ENCODE peak calls at places on chromosome 2, in ten cellular contexts. D, C, K, V, Q, F, M, E, Z and O are unnamed samples.

GRCh38 chr2:129733041-129733440 is 246.4 kb upstream of the RAB6C start:
- DNase-seq in D (no peak), C (no peak), K (no peak), V (no peak), Q (no peak), F (no peak), M (no peak), E (no peak), Z (no peak), O (no peak)

GRCh38 chr2:220144411-220144810 is 517.0 kb downstream of the SLC4A3 start:
- DNase-seq in D (no peak), C (peak; percentile 17), K (no peak), V (no peak), Q (no peak), F (no peak), M (no peak), E (no peak), Z (no peak), O (no peak)

GRCh38 chr2:224882291-224883171 is 159.7 kb downstream of the DOCK10 start:
- DNase-seq in D (no peak), C (peak; percentile 91), K (no peak), V (no peak), Q (no peak), F (peak; percentile 60), M (no peak), E (no peak), Z (no peak), O (no peak)

GRCh38 chr2:54666741-54667639 is 56.5 kb upstream of the EML6 start:
- DNase-seq in D (no peak), C (no peak), K (no peak), V (no peak), Q (peak; percentile 55), F (no peak), M (peak; percentile 82), E (no peak), Z (no peak), O (no peak)

GRCh38 chr2:66464930-66465637 is 30.2 kb downstream of the MEIS1 start:
- DNase-seq in D (no peak), C (no peak), K (no peak), V (no peak), Q (no peak), F (no peak), M (no peak), E (no peak), Z (no peak), O (no peak)

GRCh38 chr2:61764035-61764800 is 89.6 kb downstream of the FAM161A start:
- DNase-seq in D (peak; percentile 92), C (peak; percentile 98), K (peak; percentile 98), V (peak; percentile 95), Q (peak; percentile 97), F (peak; percentile 96), M (peak; percentile 98), E (peak; percentile 93), Z (peak; percentile 96), O (peak; percentile 97)

GRCh38 chr2:7437122-7437521 is 519.9 kb downstream of the RNF144A start:
- DNase-seq in D (no peak), C (no peak), K (no peak), V (no peak), Q (no peak), F (no peak), M (no peak), E (no peak), Z (no peak), O (no peak)

GRCh38 chr2:40037303-40037702 is 258.2 kb upstream of the THUMPD2 start:
- DNase-seq in D (no peak), C (no peak), K (peak; percentile 47), V (no peak), Q (no peak), F (no peak), M (peak; percentile 30), E (no peak), Z (no peak), O (no peak)

GRCh38 chr2:70525032-70525431 is 28.6 kb downstream of the TGFA start:
- DNase-seq in D (no peak), C (no peak), K (no peak), V (peak; percentile 24), Q (no peak), F (no peak), M (no peak), E (no peak), Z (no peak), O (peak; percentile 22)

GRCh38 chr2:75199428-75200011 is at the start of gene TACR1:
- DNase-seq in D (peak; percentile 32), C (peak; percentile 50), K (peak; percentile 54), V (peak; percentile 3), Q (peak; percentile 64), F (peak; percentile 15), M (peak; percentile 61), E (peak; percentile 35), Z (peak; percentile 47), O (no peak)

GRCh38 chr2:201466050-201466660 is 14.6 kb downstream of the STRADB start:
- DNase-seq in D (no peak), C (peak; percentile 64), K (no peak), V (no peak), Q (no peak), F (peak; percentile 76), M (no peak), E (no peak), Z (no peak), O (no peak)